ENCODE peak calls at places on chromosomes 7 and 10, in four cellular contexts. X is HL-60, A is GM12878, L is K562. Y is an unnamed sample.

GRCh38 chr10:36441557-36441956 is 683.8 kb upstream of the ANKRD30A start:
- DNase-seq in X (no peak), A (no peak), L (no peak), Y (no peak)

GRCh38 chr7:75945297-75946168 is 30.6 kb downstream of the POR start:
- DNase-seq in X (peak; percentile 75), A (no peak), L (peak; percentile 61), Y (no peak)

GRCh38 chr7:45967591-45968157 is 46.6 kb upstream of the IGFBP3 start:
- DNase-seq in X (no peak), A (no peak), L (no peak), Y (no peak)

GRCh38 chr7:115332691-115333090 is 410.8 kb downstream of the MDFIC start:
- DNase-seq in X (no peak), A (no peak), L (no peak), Y (no peak)

GRCh38 chr10:85900060-85900459 is 466.5 kb downstream of the GRID1 start:
- DNase-seq in X (no peak), A (no peak), L (no peak), Y (no peak)

GRCh38 chr10:47176903-47177860 is 122.8 kb upstream of the GDF10 start:
- DNase-seq in X (no peak), A (no peak), L (no peak), Y (no peak)

GRCh38 chr10:78944658-78945333 is 124.0 kb upstream of the ZMIZ1 start:
- DNase-seq in X (no peak), A (no peak), L (no peak), Y (no peak)

GRCh38 chr10:130721971-130722370 is 585.8 kb downstream of the GLRX3 start:
- DNase-seq in X (no peak), A (no peak), L (no peak), Y (no peak)

GRCh38 chr7:4179616-4180380 is 502.3 kb upstream of the FOXK1 start:
- DNase-seq in X (no peak), A (no peak), L (no peak), Y (no peak)

GRCh38 chr7:124489925-124490324 is 275.7 kb downstream of the GPR37 start:
- DNase-seq in X (no peak), A (no peak), L (no peak), Y (no peak)

GRCh38 chr10:108421256-108421655 is 1256.8 kb upstream of the SORCS1 start:
- DNase-seq in X (peak; percentile 76), A (no peak), L (no peak), Y (no peak)

GRCh38 chr7:108135446-108136190 is 5.5 kb upstream of the LAMB4 start:
- DNase-seq in X (peak; percentile 92), A (peak; percentile 88), L (no peak), Y (peak; percentile 20)

GRCh38 chr10:101780818-101781654 is 2.2 kb downstream of the NPM3 start:
- DNase-seq in X (peak; percentile 73), A (peak; percentile 25), L (peak; percentile 74), Y (peak; percentile 75)

GRCh38 chr10:48923763-48924162 is 15.9 kb downstream of the LRRC18 start:
- DNase-seq in X (no peak), A (no peak), L (no peak), Y (no peak)

GRCh38 chr7:16587785-16588184 is 57.8 kb downstream of the ANKMY2 start:
- DNase-seq in X (no peak), A (no peak), L (no peak), Y (no peak)

GRCh38 chr7:73758581-73759138 is 11.4 kb downstream of the CLDN3 start:
- DNase-seq in X (no peak), A (no peak), L (peak; percentile 64), Y (no peak)

GRCh38 chr7:4683884-4684565 is 1.9 kb downstream of the FOXK1 start:
- DNase-seq in X (no peak), A (peak; percentile 52), L (peak; percentile 51), Y (no peak)

GRCh38 chr10:117638664-117639200 is 96.2 kb downstream of the EMX2 start:
- DNase-seq in X (no peak), A (no peak), L (no peak), Y (no peak)

GRCh38 chr7:120989571-120990220 is 1.2 kb downstream of the CPED1 start:
- DNase-seq in X (no peak), A (no peak), L (peak; percentile 65), Y (no peak)

GRCh38 chr10:95508730-95509129 is 52.4 kb downstream of the SORBS1 start:
- DNase-seq in X (no peak), A (no peak), L (no peak), Y (no peak)

GRCh38 chr10:50367732-50368131 is 116.4 kb upstream of the ASAH2 start:
- DNase-seq in X (peak; percentile 16), A (no peak), L (peak; percentile 69), Y (no peak)

GRCh38 chr7:34365011-34365410 is 293.0 kb upstream of the NPSR1 start:
- DNase-seq in X (no peak), A (no peak), L (no peak), Y (no peak)

GRCh38 chr10:76352300-76352699 is 920.9 kb downstream of the LRMDA start:
- DNase-seq in X (no peak), A (no peak), L (peak; percentile 5), Y (no peak)

GRCh38 chr10:1643161-1643910 is 94.0 kb downstream of the ADARB2 start:
- DNase-seq in X (no peak), A (peak; percentile 53), L (peak; percentile 52), Y (peak; percentile 46)

GRCh38 chr7:41924798-41925197 is 221.9 kb upstream of the INHBA start:
- DNase-seq in X (no peak), A (no peak), L (no peak), Y (no peak)

GRCh38 chr10:119625570-119626280 is 25.5 kb upstream of the BAG3 start:
- DNase-seq in X (no peak), A (no peak), L (no peak), Y (no peak)
- TF ChIP-seq SPI1 in X (no peak), A (no peak), L (no peak), Y (no peak)

DNA sequence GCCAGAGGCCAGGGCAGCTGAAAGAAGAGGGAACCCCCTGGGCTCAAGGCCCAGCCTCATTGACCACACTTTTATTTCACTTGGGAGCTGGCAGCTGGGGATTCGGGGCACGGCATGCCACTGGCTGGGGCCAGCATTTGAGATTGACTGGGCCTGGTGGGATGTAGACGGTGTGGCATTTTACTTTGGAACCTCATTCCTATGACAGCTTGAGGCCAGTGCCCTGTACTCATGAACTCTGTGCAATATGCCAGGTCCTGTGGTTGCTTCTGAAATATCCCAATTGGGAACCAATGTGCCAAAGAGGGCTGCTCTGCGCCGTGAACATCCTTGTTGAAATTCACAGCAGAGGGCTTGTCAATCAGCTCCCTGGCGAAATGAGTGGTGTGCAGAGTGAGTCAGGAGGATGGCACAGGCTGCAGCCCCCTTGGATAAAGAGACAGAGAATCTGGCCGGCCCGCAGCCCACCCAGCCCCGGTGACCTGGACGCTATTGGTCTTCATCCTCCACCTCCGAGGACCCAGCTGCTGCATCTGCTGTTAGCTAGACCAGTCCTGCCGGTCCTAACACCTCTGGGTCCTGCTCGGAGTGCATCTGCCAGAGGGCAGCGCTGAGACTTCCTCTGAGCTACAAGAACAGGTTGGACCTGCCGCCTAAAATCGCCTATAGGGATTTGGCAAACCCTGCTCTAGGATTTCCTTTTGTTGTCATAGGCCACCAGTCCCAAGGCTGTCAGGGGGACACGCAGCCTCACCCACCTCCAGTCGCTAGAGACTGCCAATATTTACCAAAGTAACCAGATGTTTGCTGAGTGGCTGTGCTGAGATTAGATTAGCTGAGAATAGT is 58.0 kb downstream of the PRKAG2 start:
- DNase-seq in X (no peak), A (no peak), L (no peak), Y (no peak)
- TF ChIP-seq SPI1 in X (no peak), A (no peak), L (no peak), Y (no peak)

GRCh38 chr10:21495686-21496284 is 29.7 kb downstream of the SKIDA1 start:
- DNase-seq in X (peak; percentile 60), A (peak; percentile 34), L (peak; percentile 90), Y (peak; percentile 95)

GRCh38 chr10:21498416-21498815 is 27.1 kb downstream of the SKIDA1 start:
- DNase-seq in X (no peak), A (no peak), L (no peak), Y (no peak)

GRCh38 chr10:21497177-21497807 is 28.2 kb downstream of the SKIDA1 start:
- DNase-seq in X (peak; percentile 14), A (no peak), L (peak; percentile 57), Y (no peak)

GRCh38 chr10:21495002-21495685 is 30.3 kb downstream of the SKIDA1 start:
- DNase-seq in X (no peak), A (no peak), L (no peak), Y (no peak)

DNA sequence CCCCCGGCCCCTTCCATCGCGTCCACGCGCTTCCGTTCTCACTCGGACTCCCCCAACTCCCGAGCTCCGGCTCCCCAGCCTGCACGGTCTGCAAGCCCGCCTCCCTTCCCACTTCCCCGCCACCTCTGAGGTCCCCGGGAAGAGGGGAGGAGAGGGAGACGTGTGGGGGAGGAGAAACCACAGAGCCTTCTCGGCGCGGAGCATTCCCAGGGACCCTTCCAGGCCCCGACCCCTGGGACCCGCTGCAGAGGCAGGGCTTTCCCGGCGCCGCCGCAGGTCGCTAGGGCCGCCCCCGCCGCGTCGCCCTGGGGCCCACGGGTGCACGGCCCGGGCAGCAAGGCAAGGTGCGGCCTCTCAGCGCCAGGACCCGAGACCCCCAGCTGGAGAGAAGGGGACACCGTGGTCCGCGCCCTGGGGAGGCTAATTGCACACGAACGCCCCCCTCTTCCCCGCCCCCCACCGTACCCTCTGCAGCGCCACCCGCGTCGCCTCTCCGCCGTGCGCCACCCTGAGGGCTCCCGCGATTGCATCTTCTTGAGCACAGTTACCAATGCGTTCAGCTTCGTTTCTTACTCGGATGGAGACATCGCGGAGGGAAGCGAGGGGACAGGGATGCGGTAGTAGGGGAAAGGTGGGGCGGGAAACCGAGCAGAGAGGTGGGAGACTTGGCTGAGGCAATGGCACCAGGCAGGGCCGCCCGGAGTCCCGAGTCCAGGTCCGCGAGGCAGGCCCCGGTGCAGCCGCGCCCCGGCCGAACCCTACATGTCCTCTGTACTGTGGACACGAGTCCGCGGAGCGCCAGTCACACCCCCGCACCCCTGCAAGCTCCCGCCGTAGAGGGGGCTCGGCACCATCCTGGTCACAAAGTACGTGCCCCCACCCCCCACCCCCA is 29.0 kb downstream of the SKIDA1 start:
- DNase-seq in X (peak; percentile 31), A (no peak), L (peak; percentile 72), Y (no peak)
- TF ChIP-seq SPI1 in X (no peak), A (no peak), L (no peak), Y (no peak)

GRCh38 chr7:148434181-148434769 is 156.3 kb upstream of the C7orf33 start:
- DNase-seq in X (no peak), A (no peak), L (no peak), Y (no peak)
- TF ChIP-seq SPI1 in X (no peak), A (no peak), L (no peak), Y (no peak)

DNA sequence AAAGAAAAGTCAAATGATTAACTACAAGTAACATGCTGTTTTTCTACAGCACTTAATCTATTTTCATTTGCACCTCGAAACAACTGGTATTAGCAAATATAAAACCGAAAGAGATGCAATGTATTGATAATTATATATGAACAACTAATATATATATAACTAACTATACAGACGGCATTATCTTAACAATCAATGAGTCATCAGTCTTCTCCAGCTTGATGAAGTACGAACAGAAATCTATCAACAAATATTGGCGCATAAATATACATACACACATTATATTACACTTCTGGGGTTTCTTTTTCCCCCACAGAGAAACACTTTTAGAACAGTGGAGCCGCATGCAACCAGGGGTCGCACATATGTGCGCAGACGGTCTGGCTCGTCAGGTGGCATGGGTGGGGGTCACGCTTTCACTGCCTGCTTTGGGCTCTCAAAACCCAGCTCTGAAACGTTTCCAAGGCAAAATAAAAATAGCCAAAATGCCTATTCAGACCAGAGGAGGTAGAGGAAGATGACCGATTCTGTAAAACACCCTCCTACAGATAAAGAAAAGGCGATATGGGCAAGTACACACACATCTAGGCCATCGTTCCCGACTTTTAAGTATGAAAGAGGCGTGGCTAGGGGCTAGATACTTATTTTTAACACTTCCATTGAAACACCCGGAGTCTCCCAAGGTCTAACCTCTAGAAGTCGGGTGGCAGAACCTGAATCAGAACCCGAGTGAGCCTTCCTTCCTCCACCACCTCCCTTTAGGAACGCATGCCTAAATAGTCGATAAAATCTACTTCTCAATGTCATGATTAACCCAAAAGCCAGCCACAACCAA is 1.6 kb downstream of the ARHGAP12 start:
- DNase-seq in X (no peak), A (no peak), L (peak; percentile 34), Y (no peak)
- TF ChIP-seq SPI1 in X (no peak), A (no peak), L (no peak), Y (no peak)

Y was measured in GM12891.